ENCODE peak calls at places on chromosomes 13 and 19, in seven cellular contexts. O, Z, L, K, T, B and M are unnamed samples.

GRCh38 chr13:55563267-55563666 is 1577.5 kb upstream of the PRR20A start:
- DNase-seq in O (no peak), T (no peak), Z (no peak), L (no peak), B (no peak), K (no peak), M (no peak)

GRCh38 chr19:12052571-12053169 is at the start of gene ZNF878:
- DNase-seq in L (no peak), T (peak; percentile 80), Z (peak; percentile 97), B (peak; percentile 96), K (peak; percentile 92), O (peak; percentile 88), M (no peak)

GRCh38 chr19:45761714-45762113 is 7.3 kb downstream of the SIX5 start:
- DNase-seq in K (no peak), B (no peak), T (no peak), Z (peak; percentile 52), L (no peak), O (no peak), M (no peak)

GRCh38 chr13:91162180-91162579 is 185.3 kb upstream of the MIR17HG start:
- DNase-seq in L (no peak), K (no peak), Z (no peak), T (no peak), O (no peak), B (no peak), M (no peak)

GRCh38 chr19:54517483-54517882 is 14.9 kb downstream of the LAIR2 start:
- DNase-seq in O (peak; percentile 52), L (peak; percentile 63), K (peak; percentile 33), Z (peak; percentile 46), B (no peak), T (no peak), M (peak; percentile 55)

GRCh38 chr19:40217027-40217810 is 965 bp downstream of the TTC9B start:
- DNase-seq in K (peak; percentile 38), Z (peak; percentile 89), B (no peak), O (no peak), T (peak; percentile 87), L (no peak), M (no peak)

GRCh38 chr13:100409132-100409531 is 179.5 kb downstream of the GGACT start:
- DNase-seq in L (no peak), Z (no peak), B (no peak), K (no peak), O (no peak), T (no peak), M (no peak)

GRCh38 chr13:37313383-37313782 is 207.9 kb upstream of the CSNK1A1L start:
- DNase-seq in O (peak; percentile 71), L (peak; percentile 45), Z (no peak), K (no peak), B (no peak), T (no peak), M (no peak)

GRCh38 chr13:71240906-71241305 is 626.1 kb downstream of the DACH1 start:
- DNase-seq in O (no peak), K (no peak), B (no peak), L (no peak), Z (no peak), T (peak; percentile 27), M (peak; percentile 67)

GRCh38 chr13:51315658-51316057 is 23.8 kb upstream of the SERPINE3 start:
- DNase-seq in L (no peak), O (no peak), B (no peak), K (no peak), Z (no peak), T (no peak), M (no peak)

GRCh38 chr13:31310356-31310755 is 110.6 kb downstream of the B3GLCT start:
- DNase-seq in B (no peak), K (no peak), O (no peak), T (no peak), L (no peak), Z (no peak), M (no peak)

GRCh38 chr13:31073859-31074718 is 87.6 kb downstream of the HSPH1 start:
- DNase-seq in O (no peak), Z (no peak), L (peak; percentile 43), T (no peak), K (no peak), B (no peak), M (no peak)

GRCh38 chr13:44837250-44837649 is 152.0 kb downstream of the NUFIP1 start:
- DNase-seq in B (no peak), T (no peak), K (no peak), L (no peak), O (no peak), Z (no peak), M (no peak)

GRCh38 chr19:2051771-2052704 is 994 bp upstream of the MKNK2 start:
- DNase-seq in T (no peak), L (no peak), O (no peak), B (no peak), Z (no peak), K (no peak), M (no peak)

GRCh38 chr13:74056829-74057564 is 77.2 kb downstream of the KLF12 start:
- DNase-seq in K (no peak), B (no peak), Z (no peak), O (no peak), T (no peak), L (no peak), M (peak; percentile 40)

GRCh38 chr13:36850790-36851438 is 31.9 kb downstream of the RFXAP start:
- DNase-seq in O (no peak), B (no peak), L (peak; percentile 13), Z (peak; percentile 82), K (no peak), T (no peak), M (peak; percentile 23)

GRCh38 chr13:100545684-100546061 is 42.9 kb downstream of the GGACT start:
- DNase-seq in K (no peak), L (no peak), T (no peak), B (no peak), Z (peak; percentile 36), O (no peak), M (no peak)

GRCh38 chr19:49643466-49643865 is 1.5 kb downstream of the SCAF1 start:
- DNase-seq in T (no peak), Z (no peak), K (no peak), L (no peak), O (no peak), B (no peak), M (no peak)

GRCh38 chr13:40503966-40504591 is 162.4 kb downstream of the FOXO1 start:
- DNase-seq in T (no peak), Z (no peak), K (no peak), L (peak; percentile 90), O (peak; percentile 41), B (no peak), M (no peak)

GRCh38 chr13:39159971-39160370 is 121.7 kb downstream of the NHLRC3 start:
- DNase-seq in O (no peak), K (no peak), L (no peak), T (no peak), B (no peak), Z (no peak), M (no peak)

GRCh38 chr19:45848922-45849321 is 14.0 kb downstream of the SYMPK start:
- DNase-seq in T (no peak), L (no peak), Z (no peak), O (no peak), K (no peak), B (peak; percentile 31), M (no peak)

GRCh38 chr13:19984430-19985218 is 26.1 kb downstream of the ZMYM2 start:
- DNase-seq in T (peak; percentile 31), Z (no peak), K (no peak), B (no peak), O (peak; percentile 24), L (peak; percentile 23), M (peak; percentile 13)

GRCh38 chr13:24292476-24292875 is 16.9 kb upstream of the C1QTNF9 start:
- DNase-seq in Z (no peak), O (no peak), B (no peak), T (no peak), K (no peak), L (no peak), M (no peak)

GRCh38 chr13:46624821-46625220 is 71.9 kb downstream of the LRCH1 start:
- DNase-seq in K (no peak), L (no peak), T (no peak), Z (no peak), O (no peak), B (no peak), M (no peak)

GRCh38 chr13:20624213-20624612 is 57.3 kb downstream of the IFT88 start:
- DNase-seq in L (no peak), Z (no peak), O (no peak), K (no peak), B (no peak), T (no peak), M (no peak)

GRCh38 chr13:44140146-44140545 is 233.5 kb upstream of the SERP2 start:
- DNase-seq in L (no peak), T (peak; percentile 93), B (no peak), Z (peak; percentile 48), K (no peak), O (no peak), M (no peak)

GRCh38 chr13:68810660-68811059 is 1297.0 kb upstream of the ATXN8OS start:
- DNase-seq in B (no peak), T (peak; percentile 26), L (no peak), O (no peak), Z (no peak), K (no peak), M (peak; percentile 38)

GRCh38 chr13:30341815-30342570 is 34.6 kb upstream of the KATNAL1 start:
- DNase-seq in Z (no peak), T (no peak), B (peak; percentile 91), K (peak; percentile 71), L (peak; percentile 72), O (peak; percentile 76), M (no peak)

GRCh38 chr13:32669030-32669646 is 82.9 kb downstream of the PDS5B start:
- DNase-seq in K (no peak), O (peak; percentile 11), Z (no peak), L (peak; percentile 38), T (peak; percentile 68), B (no peak), M (peak; percentile 28)

GRCh38 chr13:24709186-24709913 is 29.1 kb downstream of the ATP12A start:
- DNase-seq in T (no peak), Z (no peak), L (no peak), B (no peak), O (no peak), K (no peak), M (no peak)

GRCh38 chr19:28934626-28935025 is 278.3 kb downstream of the UQCRFS1 start:
- DNase-seq in L (no peak), B (no peak), K (no peak), T (no peak), Z (no peak), O (no peak), M (no peak)

GRCh38 chr19:4815426-4816387 is 15.8 kb downstream of the TICAM1 start:
- DNase-seq in Z (peak; percentile 88), T (peak; percentile 57), L (peak; percentile 79), B (peak; percentile 98), K (peak; percentile 90), O (peak; percentile 98), M (peak; percentile 94)